ENCODE peak calls at places on chromosomes 16 and 17, in ten cellular contexts. Q is neural progenitor cell; W is CD8-positive, alpha-beta T cell; V is tibial artery; I is heart left ventricle; X is AG04450; A is PC-9; K is upper lobe of right lung; D is thoracic aorta; M is RWPE2. J is an unnamed sample. For H3K9me3, the result is how much of the 10 kb centered on the place peaks cover.

GRCh38 chr17:1643293-1643998 is 2.1 kb downstream of the SCARF1 start:
- DNase-seq in Q (peak), W (peak), M (no peak), A (peak), V (no peak), D (no peak), I (no peak), K (peak), X (no peak), J (peak)

GRCh38 chr17:4796550-4796915 is 569 bp downstream of the PSMB6 start:
- DNase-seq in X (no peak), M (no peak), K (no peak), D (no peak), A (no peak), V (no peak), I (no peak), W (no peak), Q (peak), J (peak)

GRCh38 chr17:77881545-77881944 is 77.0 kb upstream of the TNRC6C start:
- DNase-seq in I (peak), Q (no peak), V (peak), D (peak), A (no peak), K (peak), X (no peak), M (no peak), W (peak), J (peak)

GRCh38 chr16:55734665-55735064 is 78.9 kb downstream of the SLC6A2 start:
- DNase-seq in I (no peak), V (no peak), W (no peak), A (no peak), K (no peak), M (no peak), D (no peak), Q (no peak), X (no peak), J (no peak)

GRCh38 chr17:54180919-54181318 is 358.2 kb downstream of the KIF2B start:
- DNase-seq in X (no peak), Q (no peak), K (no peak), A (no peak), D (no peak), V (no peak), M (no peak), I (no peak), W (no peak), J (no peak)

GRCh38 chr16:11075163-11075562 is 130.8 kb downstream of the CLEC16A start:
- DNase-seq in W (no peak), K (no peak), Q (no peak), A (no peak), D (no peak), X (no peak), M (no peak), I (no peak), V (no peak), J (no peak)

GRCh38 chr17:32813021-32813420 is 63.9 kb downstream of the MYO1D start:
- DNase-seq in D (no peak), V (no peak), X (no peak), I (no peak), M (no peak), Q (no peak), W (no peak), A (no peak), K (no peak), J (peak)

GRCh38 chr17:14922421-14922820 is 342.7 kb downstream of the PMP22 start:
- DNase-seq in D (no peak), V (no peak), M (no peak), X (no peak), Q (no peak), I (no peak), A (no peak), W (no peak), K (no peak), J (no peak)

GRCh38 chr17:18177137-18177536 is 6.5 kb upstream of the ALKBH5 start:
- DNase-seq in W (no peak), V (no peak), I (no peak), X (no peak), D (no peak), M (no peak), Q (no peak), K (no peak), A (no peak), J (no peak)

GRCh38 chr16:75733305-75734141 is 7.2 kb upstream of the CPHXL start:
- DNase-seq in W (no peak), A (peak), X (peak), V (peak), K (no peak), I (no peak), D (no peak), Q (peak), M (no peak), J (no peak)

GRCh38 chr16:70437582-70438324 is 1.1 kb downstream of the ST3GAL2 start:
- DNase-seq in W (no peak), Q (peak), K (no peak), D (no peak), X (no peak), M (no peak), A (no peak), V (no peak), I (peak), J (peak)

GRCh38 chr17:28272166-28272565 is 46.8 kb upstream of the TMEM97 start:
- DNase-seq in I (no peak), M (no peak), A (no peak), W (no peak), X (no peak), D (no peak), V (no peak), Q (no peak), K (no peak), J (no peak)
- TF ChIP-seq CTCF in I (no peak), M (no peak), A (no peak), W (no peak), X (no peak), D (no peak), V (no peak), Q (no peak), K (no peak), J (no peak)

GRCh38 chr17:15946611-15947120 is 1.7 kb downstream of the ADORA2B start:
- DNase-seq in I (no peak), V (no peak), W (no peak), K (peak), A (no peak), M (no peak), D (no peak), X (no peak), Q (no peak), J (no peak)

GRCh38 chr17:15945493-15946209 is 721 bp downstream of the ADORA2B start:
- DNase-seq in W (no peak), I (no peak), D (no peak), X (no peak), V (no peak), A (no peak), Q (peak), K (peak), M (no peak), J (peak)

GRCh38 chr17:15947331-15947730 is 2.4 kb downstream of the ADORA2B start:
- DNase-seq in I (no peak), Q (no peak), W (no peak), V (no peak), M (peak), A (peak), D (no peak), K (no peak), X (no peak), J (no peak)

GRCh38 chr17:15943971-15944719 is 785 bp upstream of the ADORA2B start:
- DNase-seq in X (no peak), Q (no peak), W (no peak), A (no peak), V (no peak), D (no peak), I (no peak), K (no peak), M (no peak), J (no peak)

DNA sequence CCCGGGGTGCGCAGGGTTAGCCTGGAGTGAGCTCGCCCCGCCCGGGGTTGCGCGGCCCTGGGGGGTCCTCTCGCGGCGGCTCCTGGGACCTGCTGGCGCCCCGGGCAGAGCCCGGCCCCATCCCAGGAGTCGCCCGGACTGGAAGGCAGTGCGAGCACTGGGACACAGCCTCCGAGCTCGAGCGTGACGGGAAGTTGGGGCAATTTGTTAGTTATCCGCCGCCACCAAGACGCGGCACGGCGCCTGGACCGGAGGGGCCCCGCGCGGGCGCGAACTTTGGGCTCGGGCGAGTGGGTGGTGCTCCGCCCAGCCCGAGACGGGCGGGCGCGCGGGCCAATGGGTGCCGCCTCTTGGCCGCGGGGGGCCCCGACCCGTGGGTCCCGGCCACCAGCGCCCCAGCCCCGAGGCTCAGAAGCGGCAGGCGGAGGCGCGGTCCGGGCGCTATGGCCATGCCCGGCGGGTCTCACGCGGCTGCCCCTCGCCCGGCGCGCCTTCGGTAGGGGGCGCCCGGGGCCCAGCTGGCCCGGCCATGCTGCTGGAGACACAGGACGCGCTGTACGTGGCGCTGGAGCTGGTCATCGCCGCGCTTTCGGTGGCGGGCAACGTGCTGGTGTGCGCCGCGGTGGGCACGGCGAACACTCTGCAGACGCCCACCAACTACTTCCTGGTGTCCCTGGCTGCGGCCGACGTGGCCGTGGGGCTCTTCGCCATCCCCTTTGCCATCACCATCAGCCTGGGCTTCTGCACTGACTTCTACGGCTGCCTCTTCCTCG is at the start of gene ADORA2B:
- DNase-seq in M (no peak), X (no peak), Q (peak), K (peak), A (peak), I (peak), V (no peak), D (no peak), W (peak), J (peak)
- H3K4me3 ChIP-seq in M (peak), X (peak), Q (peak), K (peak), A (peak), I (peak), V (peak), D (peak), W (peak), J (peak)

GRCh38 chr17:19613979-19614378 is 34.6 kb upstream of the ALDH3A2 start:
- DNase-seq in X (no peak), W (no peak), V (no peak), K (no peak), D (no peak), Q (no peak), M (no peak), A (no peak), I (no peak), J (no peak)

GRCh38 chr17:19621697-19622096 is 26.9 kb upstream of the ALDH3A2 start:
- DNase-seq in X (no peak), D (no peak), I (no peak), Q (no peak), M (no peak), K (no peak), A (no peak), V (no peak), W (no peak), J (no peak)

GRCh38 chr17:19618015-19618414 is 30.5 kb upstream of the ALDH3A2 start:
- DNase-seq in V (no peak), A (no peak), X (no peak), D (no peak), W (no peak), M (no peak), Q (no peak), K (no peak), I (no peak), J (no peak)

GRCh38 chr17:19614900-19615299 is 33.7 kb upstream of the ALDH3A2 start:
- DNase-seq in V (no peak), X (no peak), K (no peak), D (no peak), Q (no peak), W (no peak), I (no peak), M (no peak), A (no peak), J (no peak)

DNA sequence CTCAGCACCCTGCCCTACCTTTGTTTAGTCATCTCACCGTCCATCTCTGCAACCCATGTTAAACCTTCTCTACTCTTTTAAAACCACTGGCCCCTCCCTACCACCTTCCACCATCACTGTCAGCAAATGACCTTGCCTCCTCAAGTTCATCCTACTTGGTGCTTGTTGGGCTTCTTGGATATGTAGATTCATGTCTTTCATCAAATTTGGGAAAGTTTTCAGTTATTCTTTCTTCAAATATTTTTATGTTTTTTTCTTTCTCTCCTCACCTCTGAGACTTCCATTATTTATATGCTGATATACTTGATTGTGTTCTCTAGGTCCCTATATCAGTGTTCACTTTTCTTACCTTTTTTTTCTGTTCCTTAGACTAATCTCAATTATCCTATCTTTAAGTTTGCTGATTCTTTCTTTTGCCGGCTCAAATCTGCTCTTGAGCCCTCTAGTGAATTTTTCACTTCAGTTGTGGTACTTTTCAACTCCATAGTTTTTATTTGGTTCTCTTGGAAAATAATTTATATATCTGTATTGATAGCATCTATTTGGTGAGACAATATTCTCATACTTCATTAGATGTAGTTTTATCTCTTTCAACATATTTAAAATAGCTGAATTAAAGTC is 28.7 kb upstream of the ALDH3A2 start:
- DNase-seq in A (no peak), K (no peak), M (no peak), Q (no peak), D (no peak), W (no peak), I (no peak), V (no peak), X (no peak), J (no peak)
- H3K9me3 ChIP-seq in A (under half), K (under half), M (under half), Q (under half), D (under half), W (under half), I (under half), V (under half), X (under half), J (under half)

GRCh38 chr16:65339062-65339461 is 217.2 kb upstream of the CDH11 start:
- DNase-seq in M (no peak), W (no peak), A (no peak), X (no peak), K (no peak), I (no peak), D (no peak), Q (no peak), V (no peak), J (no peak)
- TF ChIP-seq CTCF in M (no peak), W (no peak), A (no peak), X (no peak), K (no peak), I (no peak), D (no peak), Q (no peak), V (no peak), J (no peak)

GRCh38 chr17:38750312-38751121 is 2.0 kb upstream of the PSMB3 start:
- DNase-seq in I (no peak), D (no peak), Q (peak), V (no peak), W (no peak), M (no peak), X (no peak), A (peak), K (no peak), J (no peak)
- H3K4me3 ChIP-seq in I (peak), D (peak), Q (peak), V (peak), W (peak), M (peak), X (peak), A (peak), K (peak), J (peak)

GRCh38 chr16:35208001-35208935 is 1748.9 kb downstream of the TP53TG3F start:
- DNase-seq in I (no peak), A (peak), W (no peak), M (no peak), K (peak), X (no peak), Q (no peak), V (no peak), D (no peak), J (no peak)
- H3K9me3 ChIP-seq in I (under half), A (under half), W (under half), M (under half), K (under half), X (under half), Q (under half), V (under half), D (under half), J (under half)